ENCODE peak calls at places on chromosome 11, in nine cellular contexts. S is GM10248; J is tibial nerve; U is ACHN; M is RPMI7951; E is stimulated activated CD4-positive, alpha-beta T cell treated with anti-CD3 and anti-CD28 coated beads, Interleukin-4, amount 100 ng/mL, for 4 hours; Y is HAP-1; N is NCI-H187; W is CD8-positive, alpha-beta memory T cell. X is an unnamed sample.

GRCh38 chr11:62082292-62082657 is 41.5 kb upstream of the INCENP start:
- DNase-seq in S (no peak), J (no peak), U (no peak), M (no peak), E (no peak), Y (no peak), N (no peak), W (no peak), X (no peak)

GRCh38 chr11:74020537-74020936 is 11.7 kb upstream of the UCP3 start:
- DNase-seq in S (no peak), J (no peak), U (no peak), M (no peak), E (no peak), Y (no peak), N (no peak), W (no peak), X (peak; percentile 12)

GRCh38 chr11:7592706-7593105 is 78.9 kb downstream of the PPFIBP2 start:
- DNase-seq in S (no peak), J (peak; percentile 33), U (no peak), M (no peak), E (no peak), Y (no peak), N (no peak), W (no peak), X (peak; percentile 25)

GRCh38 chr11:33682019-33682418 is 18.6 kb downstream of the C11orf91 start:
- DNase-seq in S (no peak), J (no peak), U (no peak), M (no peak), E (no peak), Y (no peak), N (no peak), W (no peak), X (no peak)

GRCh38 chr11:96033569-96033968 is 109.7 kb upstream of the MTMR2 start:
- DNase-seq in S (no peak), J (no peak), U (no peak), M (no peak), E (no peak), Y (no peak), N (no peak), W (no peak), X (no peak)

GRCh38 chr11:126416542-126417090 is 61.1 kb downstream of the ST3GAL4 start:
- DNase-seq in S (peak; percentile 84), J (peak; percentile 76), U (no peak), M (no peak), E (peak; percentile 63), Y (no peak), N (peak; percentile 79), W (peak; percentile 49), X (peak; percentile 91)

GRCh38 chr11:78039391-78039918 is 16.4 kb upstream of the KCTD14 start:
- DNase-seq in S (no peak), J (no peak), U (no peak), M (peak; percentile 31), E (no peak), Y (no peak), N (no peak), W (no peak), X (peak; percentile 28)

GRCh38 chr11:103537904-103538502 is 428.8 kb downstream of the DYNC2H1 start:
- DNase-seq in S (no peak), J (no peak), U (peak; percentile 50), M (peak; percentile 37), E (no peak), Y (peak; percentile 52), N (peak; percentile 17), W (no peak), X (peak; percentile 19)

GRCh38 chr11:134949121-134949591 is 537.1 kb upstream of the B3GAT1 start:
- DNase-seq in S (no peak), J (peak; percentile 19), U (peak; percentile 13), M (peak; percentile 97), E (no peak), Y (no peak), N (no peak), W (no peak), X (no peak)

GRCh38 chr11:72223615-72224586 is 666 bp upstream of the INPPL1 start:
- DNase-seq in S (peak; percentile 70), J (peak; percentile 53), U (peak; percentile 65), M (peak; percentile 70), E (peak; percentile 29), Y (peak; percentile 81), N (no peak), W (peak; percentile 52), X (no peak)

GRCh38 chr11:83537131-83537610 is 251.0 kb upstream of the CCDC90B start:
- DNase-seq in S (no peak), J (no peak), U (no peak), M (no peak), E (no peak), Y (no peak), N (no peak), W (no peak), X (no peak)

GRCh38 chr11:76129729-76130128 is 76.6 kb downstream of the WNT11 start:
- DNase-seq in S (no peak), J (no peak), U (no peak), M (no peak), E (no peak), Y (no peak), N (no peak), W (no peak), X (no peak)

GRCh38 chr11:114745150-114745671 is 66.9 kb downstream of the NXPE2 start:
- DNase-seq in S (no peak), J (no peak), U (no peak), M (no peak), E (no peak), Y (no peak), N (no peak), W (no peak), X (no peak)

GRCh38 chr11:100863080-100863581 is 176.0 kb downstream of the ARHGAP42 start:
- DNase-seq in S (no peak), J (peak; percentile 21), U (no peak), M (peak; percentile 92), E (no peak), Y (peak; percentile 18), N (peak; percentile 21), W (no peak), X (no peak)

GRCh38 chr11:116397556-116398167 is 375.1 kb downstream of the BUD13 start:
- DNase-seq in S (no peak), J (no peak), U (no peak), M (peak; percentile 7), E (no peak), Y (no peak), N (no peak), W (no peak), X (no peak)

GRCh38 chr11:123253909-123254308 is 58.9 kb upstream of the CLMP start:
- DNase-seq in S (no peak), J (no peak), U (no peak), M (peak; percentile 45), E (no peak), Y (no peak), N (no peak), W (no peak), X (no peak)

GRCh38 chr11:133586903-133587517 is 54.7 kb upstream of the OPCML start:
- DNase-seq in S (no peak), J (no peak), U (no peak), M (no peak), E (no peak), Y (no peak), N (no peak), W (no peak), X (no peak)

GRCh38 chr11:14861680-14862079 is 30.4 kb downstream of the CYP2R1 start:
- DNase-seq in S (no peak), J (no peak), U (no peak), M (no peak), E (no peak), Y (no peak), N (no peak), W (no peak), X (no peak)

GRCh38 chr11:67389477-67389876 is 2.3 kb upstream of the RAD9A start:
- DNase-seq in S (no peak), J (peak; percentile 41), U (peak; percentile 27), M (no peak), E (peak; percentile 46), Y (peak; percentile 80), N (no peak), W (peak; percentile 46), X (peak; percentile 69)

GRCh38 chr11:61004037-61004641 is 32.7 kb downstream of the CD6 start:
- DNase-seq in S (no peak), J (no peak), U (no peak), M (peak; percentile 18), E (peak; percentile 37), Y (no peak), N (no peak), W (no peak), X (no peak)

GRCh38 chr11:133797542-133797941 is 47.8 kb downstream of the SPATA19 start:
- DNase-seq in S (no peak), J (no peak), U (no peak), M (no peak), E (no peak), Y (no peak), N (no peak), W (no peak), X (no peak)

GRCh38 chr11:46333129-46333947 is 13.9 kb upstream of the DGKZ start:
- DNase-seq in S (no peak), J (no peak), U (no peak), M (no peak), E (no peak), Y (no peak), N (no peak), W (peak; percentile 12), X (no peak)

X was measured in trophoblast cell.